ENCODE peak calls at places on chromosomes 5 and 9, in four cellular contexts. H is IMR-90, F is mesendoderm, V is H1. B is an unnamed sample.
A peak's percentile ranks its signal among the peaks of the same experiment; 100 is the strongest.

GRCh38 chr9:17578911-17579793 is at the start of gene SH3GL2:
- DNase-seq in H (peak; percentile 4), F (peak; percentile 82), V (peak; percentile 74), B (peak; percentile 94)

GRCh38 chr9:96874947-96875459 is 20.7 kb upstream of the ZNF782 start:
- DNase-seq in H (peak; percentile 59), F (no peak), V (no peak), B (no peak)

GRCh38 chr9:83526901-83527300 is 11.3 kb downstream of the FRMD3 start:
- DNase-seq in H (no peak), F (peak; percentile 40), V (no peak), B (no peak)

GRCh38 chr9:33117816-33118215 is 41.3 kb upstream of the SMU1 start:
- DNase-seq in H (no peak), F (no peak), V (no peak), B (no peak)

GRCh38 chr9:135505406-135506187 is 5.1 kb downstream of the MRPS2 start:
- DNase-seq in H (no peak), F (no peak), V (no peak), B (no peak)

GRCh38 chr5:113612060-113612496 is 98.6 kb downstream of the YTHDC2 start:
- DNase-seq in H (peak; percentile 51), F (peak; percentile 50), V (no peak), B (no peak)

GRCh38 chr9:137301086-137301947 is 754 bp downstream of the NRARP start:
- DNase-seq in H (peak; percentile 39), F (peak; percentile 68), V (no peak), B (peak; percentile 59)

GRCh38 chr5:172666251-172666650 is 25.2 kb downstream of the NEURL1B start:
- DNase-seq in H (peak; percentile 17), F (peak; percentile 75), V (no peak), B (peak; percentile 66)

GRCh38 chr9:109730228-109730627 is 49.8 kb upstream of the PALM2AKAP2 start:
- DNase-seq in H (no peak), F (no peak), V (no peak), B (no peak)

GRCh38 chr9:5557606-5558587 is 47.6 kb downstream of the PDCD1LG2 start:
- DNase-seq in H (no peak), F (no peak), V (no peak), B (no peak)

GRCh38 chr9:116005267-116005666 is 148.3 kb upstream of the PAPPA start:
- DNase-seq in H (no peak), F (no peak), V (no peak), B (no peak)

GRCh38 chr5:76376141-76376900 is 26.8 kb upstream of the IQGAP2 start:
- DNase-seq in H (peak; percentile 33), F (peak; percentile 7), V (no peak), B (no peak)

GRCh38 chr9:109856785-109857184 is 76.8 kb downstream of the PALM2AKAP2 start:
- DNase-seq in H (peak; percentile 33), F (peak; percentile 59), V (no peak), B (peak; percentile 35)

GRCh38 chr5:178296066-178296465 is 63.5 kb upstream of the PHYKPL start:
- DNase-seq in H (no peak), F (no peak), V (no peak), B (no peak)

GRCh38 chr9:128438343-128439109 is 17.3 kb upstream of the ODF2 start:
- DNase-seq in H (peak; percentile 67), F (peak; percentile 91), V (peak; percentile 79), B (peak; percentile 94)

GRCh38 chr9:18980124-18980660 is 52.8 kb downstream of the SAXO1 start:
- DNase-seq in H (no peak), F (no peak), V (no peak), B (no peak)

GRCh38 chr5:3006526-3006925 is 255.0 kb upstream of the IRX2 start:
- DNase-seq in H (no peak), F (no peak), V (no peak), B (no peak)

GRCh38 chr5:34409376-34409775 is 246.8 kb upstream of the RAI14 start:
- DNase-seq in H (no peak), F (no peak), V (no peak), B (no peak)

GRCh38 chr5:125564336-125564975 is 818.0 kb upstream of the ZNF608 start:
- DNase-seq in H (peak; percentile 11), F (no peak), V (no peak), B (no peak)

GRCh38 chr9:30757723-30758122 is 1626.7 kb upstream of the ACO1 start:
- DNase-seq in H (no peak), F (no peak), V (no peak), B (no peak)

GRCh38 chr9:95005276-95006141 is 279.0 kb downstream of the AOPEP start:
- DNase-seq in H (no peak), F (no peak), V (no peak), B (no peak)

GRCh38 chr5:218457-219289 is 553 bp downstream of the SDHA start:
- DNase-seq in H (peak; percentile 19), F (peak; percentile 39), V (no peak), B (no peak)

GRCh38 chr5:1207555-1207954 is 6.2 kb downstream of the SLC6A19 start:
- DNase-seq in H (no peak), F (no peak), V (no peak), B (no peak)

GRCh38 chr9:107751522-107752235 is 262.1 kb upstream of the KLF4 start:
- DNase-seq in H (peak; percentile 83), F (peak; percentile 13), V (no peak), B (no peak)

GRCh38 chr9:112858625-112859147 is 32.0 kb downstream of the SLC46A2 start:
- DNase-seq in H (peak; percentile 16), F (no peak), V (no peak), B (no peak)

GRCh38 chr5:90231688-90232087 is 177.9 kb downstream of the CETN3 start:
- DNase-seq in H (no peak), F (no peak), V (no peak), B (no peak)
- H3K9ac ChIP-seq in H (no peak overlapping the region), F (no peak overlapping the region), V (no peak overlapping the region), B (no peak overlapping the region)

DNA sequence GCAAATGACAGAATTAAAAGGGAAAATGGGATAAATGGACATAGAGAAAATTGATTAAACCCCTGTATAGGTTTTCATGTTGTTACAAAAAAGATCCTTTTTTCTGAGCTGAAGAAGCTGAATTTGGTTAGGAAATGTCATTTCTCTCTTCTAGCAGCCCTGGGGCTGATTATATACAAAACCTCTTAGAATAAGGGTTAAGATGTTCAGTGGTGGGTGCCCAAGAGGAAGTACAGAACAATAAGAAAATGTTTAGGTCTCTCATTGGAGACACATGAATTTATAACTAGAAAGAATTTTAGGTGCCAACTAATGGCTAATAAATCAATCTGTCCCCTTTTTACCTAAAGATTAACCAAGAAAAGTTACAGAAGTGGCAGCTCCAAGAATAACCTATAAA is 14.2 kb downstream of the ABHD17B start:
- DNase-seq in H (no peak), F (no peak), V (no peak), B (no peak)
- H3K4me1 ChIP-seq in H (no peaks in the 10 kb centered on the region), F (peaks cover 2% of the 10 kb centered on the region), V (peaks cover 5% of the 10 kb centered on the region), B (no peaks in the 10 kb centered on the region)

GRCh38 chr5:115450741-115451140 is 93.8 kb downstream of the FEM1C start:
- DNase-seq in H (peak; percentile 92), F (no peak), V (no peak), B (no peak)
- H4K5ac ChIP-seq in H (no peak overlapping the region), F (no peak overlapping the region), V (no peak overlapping the region), B (no peak overlapping the region)

GRCh38 chr5:142770650-142771609 is 753 bp downstream of the ARHGAP26 start:
- DNase-seq in H (no peak), F (peak; percentile 77), V (no peak), B (peak; percentile 62)
- H3K9ac ChIP-seq in H (peak overlapping the region; percentile 19), F (peak overlapping the region; percentile 79), V (peak overlapping the region; percentile 62), B (peak overlapping the region; percentile 53)

DNA sequence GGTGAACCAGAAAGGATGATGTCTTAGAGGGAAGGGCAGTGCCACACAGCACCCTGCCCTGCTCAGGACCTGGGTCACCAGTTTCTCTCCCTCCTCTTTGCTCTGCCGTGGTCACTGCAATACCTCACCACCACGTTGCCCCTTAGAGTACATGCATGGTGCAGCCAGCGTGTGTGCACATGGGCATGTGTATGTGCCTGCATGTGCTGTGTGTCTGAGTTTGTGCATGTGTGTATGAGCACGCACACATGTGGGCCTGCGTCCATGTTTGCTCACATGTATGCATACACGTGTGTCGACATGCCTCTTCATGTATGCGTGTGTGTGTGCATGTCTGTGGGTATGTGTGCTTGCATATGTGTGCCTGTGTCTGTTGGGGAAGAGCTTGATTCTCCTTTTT is 41.5 kb upstream of the SEMA4D start:
- DNase-seq in H (no peak), F (no peak), V (no peak), B (no peak)
- H3K4me1 ChIP-seq in H (no peaks in the 10 kb centered on the region), F (no peaks in the 10 kb centered on the region), V (no peaks in the 10 kb centered on the region), B (peaks cover under 1% of the 10 kb centered on the region)